ENCODE peak calls at places on chromosomes 4 and X, in four cellular contexts. One of them, this sample, is unnamed. For H3K27me3, the result is how much of the 10 kb centered on the place peaks cover.

GRCh38 chr4:111453216-111453615 is 692.0 kb upstream of the FAM241A start:
- DNase-seq in lung: no peak
- DNase-seq in transverse colon: no peak
- DNase-seq in WERI-Rb-1: no peak
- DNase-seq in this sample: no peak

GRCh38 chr4:26466871-26467270 is 23.4 kb downstream of the CCKAR start:
- DNase-seq in lung: no peak
- DNase-seq in transverse colon: no peak
- DNase-seq in WERI-Rb-1: no peak
- DNase-seq in this sample: no peak

GRCh38 chr4:157739237-157739636 is 433.6 kb downstream of the GASK1B start:
- DNase-seq in WERI-Rb-1: no peak
- DNase-seq in lung: no peak
- DNase-seq in transverse colon: no peak
- DNase-seq in this sample: no peak

GRCh38 chrX:79081895-79082512 is 62.5 kb upstream of the GPR174 start:
- DNase-seq in WERI-Rb-1: no peak
- DNase-seq in lung: no peak
- DNase-seq in transverse colon: no peak
- DNase-seq in this sample: no peak

GRCh38 chr4:156888762-156889161 is 82.8 kb downstream of the PDGFC start:
- DNase-seq in lung: no peak
- DNase-seq in WERI-Rb-1: no peak
- DNase-seq in transverse colon: no peak
- DNase-seq in this sample: no peak

GRCh38 chr4:168514249-168514852 is 17.5 kb downstream of the PALLD start:
- DNase-seq in lung: no peak
- DNase-seq in transverse colon: no peak
- DNase-seq in WERI-Rb-1: no peak
- DNase-seq in this sample: no peak

GRCh38 chr4:38017579-38017978 is 57.4 kb downstream of the PTTG2 start:
- DNase-seq in WERI-Rb-1: no peak
- DNase-seq in lung: no peak
- DNase-seq in transverse colon: no peak
- DNase-seq in this sample: no peak

GRCh38 chrX:69424910-69425309 is 79.2 kb upstream of the NALF2 start:
- DNase-seq in WERI-Rb-1: peak
- DNase-seq in lung: no peak
- DNase-seq in transverse colon: no peak
- DNase-seq in this sample: no peak

GRCh38 chr4:155602351-155603140 is 64.1 kb upstream of the GUCY1A1 start:
- DNase-seq in transverse colon: no peak
- DNase-seq in lung: no peak
- DNase-seq in WERI-Rb-1: no peak
- DNase-seq in this sample: no peak

GRCh38 chr4:140046573-140046972 is 107.4 kb downstream of the MAML3 start:
- DNase-seq in WERI-Rb-1: no peak
- DNase-seq in lung: no peak
- DNase-seq in transverse colon: no peak
- DNase-seq in this sample: no peak

GRCh38 chr4:52837716-52838558 is 24.2 kb upstream of the RASL11B start:
- DNase-seq in transverse colon: no peak
- DNase-seq in lung: no peak
- DNase-seq in WERI-Rb-1: no peak
- DNase-seq in this sample: no peak

GRCh38 chr4:53545238-53545637 is 46.0 kb downstream of the LNX1 start:
- DNase-seq in lung: no peak
- DNase-seq in transverse colon: no peak
- DNase-seq in WERI-Rb-1: no peak
- DNase-seq in this sample: no peak

GRCh38 chr4:11724731-11725130 is 296.0 kb upstream of the HS3ST1 start:
- DNase-seq in transverse colon: no peak
- DNase-seq in WERI-Rb-1: no peak
- DNase-seq in lung: no peak
- DNase-seq in this sample: no peak

GRCh38 chr4:103306870-103307345 is 108.8 kb upstream of the CENPE start:
- DNase-seq in lung: no peak
- DNase-seq in transverse colon: peak
- DNase-seq in WERI-Rb-1: no peak
- DNase-seq in this sample: no peak

GRCh38 chrX:3548743-3549441 is 164.6 kb downstream of the PRKX start:
- DNase-seq in lung: no peak
- DNase-seq in transverse colon: no peak
- DNase-seq in WERI-Rb-1: peak
- DNase-seq in this sample: no peak

GRCh38 chrX:45421806-45422205 is 221.1 kb upstream of the DIPK2B start:
- DNase-seq in lung: no peak
- DNase-seq in transverse colon: no peak
- DNase-seq in WERI-Rb-1: no peak
- DNase-seq in this sample: no peak

GRCh38 chrX:101117701-101118100 is 19.7 kb downstream of the CENPI start:
- DNase-seq in lung: no peak
- DNase-seq in transverse colon: no peak
- DNase-seq in WERI-Rb-1: no peak
- DNase-seq in this sample: no peak

GRCh38 chrX:33156152-33156726 is 55.1 kb downstream of the DMD start:
- DNase-seq in WERI-Rb-1: no peak
- DNase-seq in transverse colon: no peak
- DNase-seq in lung: no peak
- DNase-seq in this sample: no peak

GRCh38 chr4:86741841-86742240 is 107.3 kb downstream of the SLC10A6 start:
- DNase-seq in transverse colon: no peak
- DNase-seq in lung: no peak
- DNase-seq in WERI-Rb-1: no peak
- DNase-seq in this sample: no peak

DNA sequence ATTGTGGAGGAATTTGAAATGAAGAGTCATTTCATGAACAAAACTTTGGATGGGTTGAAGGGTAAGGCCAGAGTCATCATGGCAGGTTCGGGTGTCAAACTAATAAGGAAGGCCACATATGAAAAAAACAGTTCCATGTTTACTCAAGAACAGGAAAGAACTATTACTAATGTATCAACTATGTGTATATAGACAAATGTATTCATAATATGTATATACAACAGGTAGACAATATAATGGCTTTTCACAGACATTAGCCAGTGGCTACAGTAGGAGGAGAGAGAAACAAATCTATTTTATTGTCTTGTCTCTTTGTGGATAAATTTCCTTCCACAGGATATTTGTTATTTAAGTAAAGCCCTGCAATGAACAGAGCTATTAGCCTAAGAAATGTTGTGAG is 101.1 kb downstream of the CBLL2 start:
- DNase-seq in transverse colon: no peak
- DNase-seq in WERI-Rb-1: no peak
- DNase-seq in lung: no peak
- DNase-seq in this sample: no peak
- H3K27ac ChIP-seq in transverse colon: no peak
- H3K27ac ChIP-seq in WERI-Rb-1: no peak
- H3K27ac ChIP-seq in lung: no peak
- H3K27ac ChIP-seq in this sample: no peak

GRCh38 chrX:123475068-123475724 is 257.7 kb downstream of the THOC2 start:
- DNase-seq in WERI-Rb-1: no peak
- DNase-seq in transverse colon: no peak
- DNase-seq in lung: no peak
- DNase-seq in this sample: no peak
- H3K27me3 ChIP-seq in WERI-Rb-1: under half
- H3K27me3 ChIP-seq in transverse colon: under half
- H3K27me3 ChIP-seq in lung: under half
- H3K27me3 ChIP-seq in this sample: under half

GRCh38 chr4:108172780-108173598 is 4.3 kb upstream of the LEF1 start:
- DNase-seq in transverse colon: peak
- DNase-seq in WERI-Rb-1: peak
- DNase-seq in lung: no peak
- DNase-seq in this sample: no peak
- H3K27ac ChIP-seq in transverse colon: peak
- H3K27ac ChIP-seq in WERI-Rb-1: peak
- H3K27ac ChIP-seq in lung: peak
- H3K27ac ChIP-seq in this sample: peak

GRCh38 chr4:112704322-112704721 is 67.4 kb downstream of the LARP7 start:
- DNase-seq in lung: no peak
- DNase-seq in transverse colon: no peak
- DNase-seq in WERI-Rb-1: no peak
- DNase-seq in this sample: no peak
- H3K27me3 ChIP-seq in lung: under half
- H3K27me3 ChIP-seq in transverse colon: half or more
- H3K27me3 ChIP-seq in WERI-Rb-1: under half
- H3K27me3 ChIP-seq in this sample: under half

DNA sequence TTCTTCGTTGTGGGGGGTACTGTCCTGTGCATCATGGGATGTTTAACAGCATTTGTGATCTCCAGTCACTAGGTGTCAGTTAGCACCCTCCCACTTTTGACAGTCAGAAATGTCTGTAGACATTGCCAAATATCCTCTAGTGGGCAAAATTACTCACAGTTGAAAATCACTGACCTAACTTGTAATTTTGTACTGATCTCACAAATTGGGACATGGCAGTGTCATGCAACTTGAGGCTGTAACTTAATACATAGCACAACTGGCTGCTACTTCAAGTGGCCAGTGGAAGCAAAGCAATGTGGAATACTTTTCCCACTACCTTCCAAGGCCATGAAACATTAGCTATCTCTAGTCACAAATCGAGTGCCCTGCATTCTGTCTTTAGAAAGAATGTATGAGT is 23.2 kb upstream of the TSPAN7 start:
- DNase-seq in transverse colon: no peak
- DNase-seq in WERI-Rb-1: no peak
- DNase-seq in lung: no peak
- DNase-seq in this sample: no peak
- H3K27ac ChIP-seq in transverse colon: no peak
- H3K27ac ChIP-seq in WERI-Rb-1: no peak
- H3K27ac ChIP-seq in lung: no peak
- H3K27ac ChIP-seq in this sample: no peak